ENCODE peak calls at places on chromosomes 1 and 21, in five cellular contexts. O is HFFc6, Q is stomach, Y is heart right ventricle, S is endothelial cell. C is an unnamed sample.

GRCh38 chr1:220692436-220693228 is 2.5 kb downstream of the C1orf115 start:
- DNase-seq in O (peak; percentile 57), Q (no peak), Y (no peak), S (no peak), C (no peak)

GRCh38 chr1:40530735-40531380 is 579 bp upstream of the ZNF684 start:
- DNase-seq in O (no peak), Q (no peak), Y (no peak), S (no peak), C (no peak)

GRCh38 chr1:19476440-19477190 is 8.7 kb downstream of the CAPZB start:
- DNase-seq in O (no peak), Q (no peak), Y (no peak), S (peak; percentile 38), C (no peak)

GRCh38 chr1:105779727-105780126 is 1276.7 kb upstream of the PRMT6 start:
- DNase-seq in O (no peak), Q (no peak), Y (no peak), S (no peak), C (no peak)

GRCh38 chr1:156775799-156776198 is 8.5 kb downstream of the PRCC start:
- DNase-seq in O (no peak), Q (no peak), Y (no peak), S (no peak), C (peak; percentile 46)

GRCh38 chr21:33981341-33982101 is 65.9 kb upstream of the ATP5PO start:
- DNase-seq in O (no peak), Q (no peak), Y (peak; percentile 21), S (no peak), C (no peak)

GRCh38 chr1:33299461-33300155 is 21.3 kb downstream of the A3GALT2 start:
- DNase-seq in O (no peak), Q (no peak), Y (no peak), S (no peak), C (no peak)

GRCh38 chr1:185474440-185475149 is 157.6 kb upstream of the IVNS1ABP start:
- DNase-seq in O (no peak), Q (no peak), Y (no peak), S (no peak), C (no peak)

GRCh38 chr1:193707271-193708015 is 521.0 kb upstream of the B3GALT2 start:
- DNase-seq in O (peak; percentile 70), Q (no peak), Y (no peak), S (no peak), C (peak; percentile 74)

GRCh38 chr21:44579833-44580144 is 615 bp downstream of the KRTAP10-5 start:
- DNase-seq in O (no peak), Q (no peak), Y (no peak), S (no peak), C (no peak)

GRCh38 chr1:240691521-240692338 is 79.8 kb upstream of the GREM2 start:
- DNase-seq in O (peak; percentile 70), Q (peak; percentile 36), Y (no peak), S (peak; percentile 55), C (peak; percentile 78)

GRCh38 chr21:41359289-41359688 is 2.5 kb upstream of the MX2 start:
- DNase-seq in O (no peak), Q (no peak), Y (no peak), S (peak; percentile 54), C (no peak)

GRCh38 chr21:41358193-41359166 is 3.3 kb upstream of the MX2 start:
- DNase-seq in O (no peak), Q (no peak), Y (no peak), S (no peak), C (no peak)

GRCh38 chr21:41361786-41362604 is at the start of gene MX2:
- DNase-seq in O (peak; percentile 30), Q (peak; percentile 66), Y (peak; percentile 69), S (no peak), C (peak; percentile 48)

GRCh38 chr21:41361053-41361785 is 608 bp upstream of the MX2 start:
- DNase-seq in O (no peak), Q (no peak), Y (no peak), S (no peak), C (no peak)

DNA sequence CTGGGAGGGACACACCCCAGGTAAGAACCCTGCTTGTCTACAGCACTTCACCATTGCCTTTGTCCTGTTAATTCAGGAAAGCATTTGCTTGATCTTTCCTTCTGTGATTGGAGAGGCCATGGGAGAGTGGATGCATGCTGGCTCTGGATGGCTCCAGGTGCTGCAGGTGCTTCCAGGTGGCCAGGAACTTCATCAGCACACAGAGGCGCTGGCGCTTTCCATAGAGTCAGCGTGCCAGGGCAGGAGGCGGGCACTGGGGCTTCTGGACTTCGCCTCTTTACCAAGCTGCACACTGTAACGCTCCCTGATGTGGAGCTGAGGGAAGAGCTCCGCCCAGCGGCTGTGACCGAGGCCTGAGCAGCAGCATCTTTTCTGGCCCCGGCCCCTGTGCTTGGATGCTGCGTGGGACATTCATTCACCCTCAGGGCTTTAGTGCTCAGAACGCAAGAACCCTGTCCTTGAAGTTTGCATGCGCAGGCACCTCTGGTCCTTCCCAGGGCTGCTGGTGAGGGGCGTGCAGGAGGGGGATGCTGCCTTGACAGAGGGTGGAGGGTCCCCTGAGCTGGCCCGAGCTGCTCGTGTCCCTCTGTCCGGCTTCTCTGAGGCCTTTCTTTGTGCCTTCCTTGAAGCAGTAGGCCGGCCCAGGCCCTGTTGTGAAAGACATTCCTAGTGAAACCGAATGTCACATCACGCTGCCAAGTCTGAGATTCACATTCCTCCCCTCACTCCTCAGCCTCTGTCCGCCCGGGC is 1.6 kb upstream of the MX2 start:
- DNase-seq in O (no peak), Q (peak; percentile 79), Y (no peak), S (no peak), C (peak; percentile 66)
- TF ChIP-seq CTCF in O (no peak), Q (no peak), Y (peak; percentile 33), S (no peak), C (peak; percentile 69)

GRCh38 chr1:226519741-226520598 is 28.6 kb upstream of the STUM start:
- DNase-seq in O (no peak), Q (no peak), Y (peak; percentile 28), S (no peak), C (no peak)
- TF ChIP-seq CTCF in O (no peak), Q (no peak), Y (peak; percentile 26), S (no peak), C (peak; percentile 35)

DNA sequence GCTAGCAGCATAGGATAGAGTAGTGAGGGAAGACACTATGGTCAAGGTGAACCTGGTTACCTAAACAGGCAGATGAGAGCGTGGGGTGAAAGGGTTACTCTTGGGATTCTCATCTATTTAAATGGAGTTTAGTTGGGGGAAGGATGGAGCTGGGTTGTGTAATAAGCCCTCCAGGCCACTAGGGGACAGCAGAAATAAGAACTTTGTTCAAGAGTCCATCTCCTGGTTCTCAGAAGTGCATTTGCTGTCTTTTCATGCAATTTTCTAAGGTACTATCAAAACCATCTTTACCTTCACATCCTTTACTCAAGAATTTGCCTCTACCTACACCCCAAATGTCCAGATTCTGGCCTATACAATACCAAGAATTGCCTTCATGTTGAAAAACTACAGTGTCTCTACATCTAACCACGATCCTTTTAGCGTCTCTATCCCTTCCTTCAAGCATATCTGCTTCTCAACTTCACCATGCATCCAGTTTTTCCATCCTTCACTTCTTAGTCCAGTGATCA is 28.0 kb downstream of the SLAMF1 start:
- DNase-seq in O (no peak), Q (no peak), Y (no peak), S (no peak), C (peak; percentile 38)
- TF ChIP-seq CTCF in O (peak; percentile 61), Q (no peak), Y (peak; percentile 43), S (peak; percentile 55), C (peak; percentile 68)

GRCh38 chr1:58089898-58090535 is 456.5 kb downstream of the OMA1 start:
- DNase-seq in O (no peak), Q (no peak), Y (no peak), S (no peak), C (no peak)

GRCh38 chr1:58082596-58082995 is 463.9 kb downstream of the OMA1 start:
- DNase-seq in O (no peak), Q (no peak), Y (no peak), S (no peak), C (no peak)

DNA sequence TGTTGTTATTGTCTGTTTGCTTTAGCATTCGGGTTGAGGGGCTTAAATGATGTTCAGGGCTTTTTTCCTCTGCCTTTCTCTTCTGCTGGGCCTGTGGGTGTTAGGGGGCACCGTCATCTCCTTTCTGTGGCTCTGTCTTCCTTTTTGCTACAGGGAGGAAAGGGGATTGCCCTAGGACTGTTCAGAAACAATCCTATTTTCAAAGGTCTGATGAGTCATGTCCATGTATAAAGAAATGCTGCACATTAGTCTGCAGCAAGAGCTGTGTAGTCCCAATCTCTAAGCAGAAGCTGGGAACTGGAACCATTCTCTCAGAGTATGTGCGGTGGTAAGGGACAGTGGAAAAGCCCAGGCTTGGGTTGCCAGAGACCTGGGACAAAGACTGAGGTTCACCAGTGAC is 462.3 kb downstream of the OMA1 start:
- DNase-seq in O (no peak), Q (no peak), Y (no peak), S (no peak), C (no peak)
- TF ChIP-seq CTCF in O (no peak), Q (no peak), Y (no peak), S (no peak), C (no peak)

GRCh38 chr21:46110499-46111192 is 12.7 kb downstream of the COL6A2 start:
- DNase-seq in O (no peak), Q (peak; percentile 21), Y (peak; percentile 76), S (peak; percentile 2), C (no peak)
- TF ChIP-seq CTCF in O (no peak), Q (no peak), Y (peak; percentile 34), S (no peak), C (peak; percentile 27)

GRCh38 chr1:161986328-161986727 is 37.3 kb downstream of the OLFML2B start:
- DNase-seq in O (no peak), Q (no peak), Y (no peak), S (no peak), C (no peak)
- TF ChIP-seq CTCF in O (no peak), Q (no peak), Y (no peak), S (no peak), C (no peak)

DNA sequence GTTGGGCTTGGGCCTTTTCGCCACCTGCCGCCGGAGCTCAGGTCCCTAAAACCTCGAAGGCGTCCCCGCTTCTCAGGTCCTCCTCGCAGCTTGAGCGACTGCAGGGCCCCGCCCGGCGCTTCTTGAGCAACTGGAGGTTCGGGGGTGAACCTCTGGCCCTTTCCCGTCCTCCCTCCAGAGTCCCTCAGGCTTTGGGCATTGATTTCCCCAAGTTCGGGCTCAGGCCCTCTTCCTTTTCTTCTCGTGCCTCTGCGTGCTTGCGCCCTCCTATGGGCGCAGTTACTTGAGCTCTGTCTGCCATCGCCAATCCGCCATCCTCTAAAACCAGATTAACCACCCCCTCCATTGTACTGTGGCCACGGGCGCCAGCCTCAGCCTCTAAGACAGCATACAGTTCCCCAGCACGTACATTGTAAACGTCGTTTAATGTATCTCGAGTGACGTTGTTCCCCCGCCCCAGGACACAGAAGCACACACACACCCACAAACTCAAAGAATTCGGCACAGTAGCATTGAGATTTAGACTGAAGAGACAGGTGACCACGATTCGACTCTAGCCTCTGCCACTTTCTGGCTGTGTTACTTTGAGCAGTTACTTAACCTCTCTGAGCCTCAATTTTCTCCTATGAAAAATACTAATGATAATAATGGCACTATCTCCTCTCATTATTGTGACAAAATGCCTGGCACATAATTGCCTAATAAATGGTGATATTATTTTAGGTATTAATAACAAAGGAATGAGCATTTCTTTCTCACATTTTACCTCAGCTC is 22.6 kb downstream of the BTG2 start:
- DNase-seq in O (no peak), Q (peak; percentile 66), Y (peak; percentile 63), S (no peak), C (peak; percentile 68)
- TF ChIP-seq CTCF in O (peak; percentile 65), Q (no peak), Y (peak; percentile 77), S (no peak), C (peak; percentile 68)

C was measured in PC-3.